ENCODE peak calls at places on chromosomes 16 and 17, in six cellular contexts. One of them, this sample, is unnamed.

GRCh38 chr17:40264458-40265185 is 23.1 kb upstream of the CDC6 start:
- DNase-seq in activated naive CD8-positive, alpha-beta T cell treated with anti-CD3 and anti-CD28 coated beads, Interleukin-2, amount 50 U/mL, for 24 hours: no peak
- DNase-seq in natural killer cell: no peak
- DNase-seq in dorsolateral prefrontal cortex: no peak
- DNase-seq in activated CD4-positive, alpha-beta T cell treated with anti-CD3 and anti-CD28 coated beads, Interleukin-2, amount 50 U/mL, for 1 hour: no peak
- DNase-seq in HTR-8/SVneo: no peak
- DNase-seq in this sample: no peak

GRCh38 chr17:71983828-71984227 is 137.0 kb upstream of the SOX9 start:
- DNase-seq in activated naive CD8-positive, alpha-beta T cell treated with anti-CD3 and anti-CD28 coated beads, Interleukin-2, amount 50 U/mL, for 24 hours: peak
- DNase-seq in natural killer cell: no peak
- DNase-seq in dorsolateral prefrontal cortex: no peak
- DNase-seq in activated CD4-positive, alpha-beta T cell treated with anti-CD3 and anti-CD28 coated beads, Interleukin-2, amount 50 U/mL, for 1 hour: no peak
- DNase-seq in HTR-8/SVneo: no peak
- DNase-seq in this sample: no peak

GRCh38 chr16:27428035-27428785 is 26.2 kb downstream of the IL21R start:
- DNase-seq in activated naive CD8-positive, alpha-beta T cell treated with anti-CD3 and anti-CD28 coated beads, Interleukin-2, amount 50 U/mL, for 24 hours: no peak
- DNase-seq in natural killer cell: peak
- DNase-seq in dorsolateral prefrontal cortex: no peak
- DNase-seq in activated CD4-positive, alpha-beta T cell treated with anti-CD3 and anti-CD28 coated beads, Interleukin-2, amount 50 U/mL, for 1 hour: no peak
- DNase-seq in HTR-8/SVneo: no peak
- DNase-seq in this sample: peak

GRCh38 chr17:38510424-38511125 is 82.3 kb downstream of the ARHGAP23 start:
- DNase-seq in activated naive CD8-positive, alpha-beta T cell treated with anti-CD3 and anti-CD28 coated beads, Interleukin-2, amount 50 U/mL, for 24 hours: no peak
- DNase-seq in natural killer cell: no peak
- DNase-seq in dorsolateral prefrontal cortex: no peak
- DNase-seq in activated CD4-positive, alpha-beta T cell treated with anti-CD3 and anti-CD28 coated beads, Interleukin-2, amount 50 U/mL, for 1 hour: no peak
- DNase-seq in HTR-8/SVneo: no peak
- DNase-seq in this sample: no peak

GRCh38 chr16:12225816-12226480 is 249.4 kb downstream of the SNX29 start:
- DNase-seq in activated naive CD8-positive, alpha-beta T cell treated with anti-CD3 and anti-CD28 coated beads, Interleukin-2, amount 50 U/mL, for 24 hours: no peak
- DNase-seq in natural killer cell: no peak
- DNase-seq in dorsolateral prefrontal cortex: no peak
- DNase-seq in activated CD4-positive, alpha-beta T cell treated with anti-CD3 and anti-CD28 coated beads, Interleukin-2, amount 50 U/mL, for 1 hour: no peak
- DNase-seq in HTR-8/SVneo: no peak
- DNase-seq in this sample: no peak

GRCh38 chr16:89918453-89919347 is at the start of gene MC1R:
- DNase-seq in activated naive CD8-positive, alpha-beta T cell treated with anti-CD3 and anti-CD28 coated beads, Interleukin-2, amount 50 U/mL, for 24 hours: peak
- DNase-seq in natural killer cell: no peak
- DNase-seq in dorsolateral prefrontal cortex: no peak
- DNase-seq in activated CD4-positive, alpha-beta T cell treated with anti-CD3 and anti-CD28 coated beads, Interleukin-2, amount 50 U/mL, for 1 hour: no peak
- DNase-seq in HTR-8/SVneo: no peak
- DNase-seq in this sample: peak

GRCh38 chr16:23640669-23640958 is 496 bp downstream of the PALB2 start:
- DNase-seq in activated naive CD8-positive, alpha-beta T cell treated with anti-CD3 and anti-CD28 coated beads, Interleukin-2, amount 50 U/mL, for 24 hours: no peak
- DNase-seq in natural killer cell: no peak
- DNase-seq in dorsolateral prefrontal cortex: no peak
- DNase-seq in activated CD4-positive, alpha-beta T cell treated with anti-CD3 and anti-CD28 coated beads, Interleukin-2, amount 50 U/mL, for 1 hour: no peak
- DNase-seq in HTR-8/SVneo: peak
- DNase-seq in this sample: no peak

GRCh38 chr16:75025766-75026165 is 26.9 kb downstream of the ZNRF1 start:
- DNase-seq in activated naive CD8-positive, alpha-beta T cell treated with anti-CD3 and anti-CD28 coated beads, Interleukin-2, amount 50 U/mL, for 24 hours: no peak
- DNase-seq in natural killer cell: no peak
- DNase-seq in dorsolateral prefrontal cortex: no peak
- DNase-seq in activated CD4-positive, alpha-beta T cell treated with anti-CD3 and anti-CD28 coated beads, Interleukin-2, amount 50 U/mL, for 1 hour: no peak
- DNase-seq in HTR-8/SVneo: no peak
- DNase-seq in this sample: no peak

GRCh38 chr17:48127371-48128051 is 19.9 kb downstream of the SNX11 start:
- DNase-seq in activated naive CD8-positive, alpha-beta T cell treated with anti-CD3 and anti-CD28 coated beads, Interleukin-2, amount 50 U/mL, for 24 hours: no peak
- DNase-seq in natural killer cell: no peak
- DNase-seq in dorsolateral prefrontal cortex: no peak
- DNase-seq in activated CD4-positive, alpha-beta T cell treated with anti-CD3 and anti-CD28 coated beads, Interleukin-2, amount 50 U/mL, for 1 hour: no peak
- DNase-seq in HTR-8/SVneo: peak
- DNase-seq in this sample: peak